ENCODE peak calls at places on chromosomes 4 and X, in nine cellular contexts. C is psoas muscle, K is GM23338, I is Peyer's patch, R is cardiac muscle cell, P is heart left ventricle, S is A673, U is DND-41, D is colonic mucosa. N is an unnamed sample.
A peak's percentile ranks its signal among the peaks of the same experiment; 100 is the strongest.

GRCh38 chr4:188930822-188931221 is 791.6 kb downstream of the TRIML1 start:
- DNase-seq in P (no peak), U (peak; percentile 13), S (peak; percentile 4), I (no peak), C (no peak), D (no peak), K (peak; percentile 63), R (no peak), N (peak; percentile 7)

GRCh38 chrX:14398725-14399124 is 130.6 kb upstream of the GLRA2 start:
- DNase-seq in S (no peak), R (no peak), C (no peak), D (peak; percentile 24), P (no peak), U (no peak), K (no peak), I (no peak), N (no peak)

GRCh38 chr4:152534541-152535231 is 1.2 kb downstream of the FBXW7 start:
- DNase-seq in S (peak; percentile 58), K (peak; percentile 64), U (peak; percentile 63), R (peak; percentile 36), P (peak; percentile 55), I (peak; percentile 72), D (peak; percentile 54), C (peak; percentile 63), N (peak; percentile 63)

GRCh38 chrX:20347486-20347885 is 80.8 kb upstream of the RPS6KA3 start:
- DNase-seq in K (no peak), C (no peak), U (no peak), R (peak; percentile 75), S (no peak), P (no peak), I (no peak), D (no peak), N (no peak)

GRCh38 chr4:142248946-142249345 is 597.2 kb downstream of the INPP4B start:
- DNase-seq in I (no peak), U (no peak), S (no peak), K (no peak), D (no peak), R (peak; percentile 25), C (no peak), P (no peak), N (no peak)

GRCh38 chr4:183600189-183600685 is 58.7 kb downstream of the RWDD4 start:
- DNase-seq in I (no peak), R (peak; percentile 18), P (no peak), U (no peak), K (peak; percentile 75), D (no peak), S (peak; percentile 28), C (no peak), N (peak; percentile 8)

GRCh38 chr4:49032440-49033161 is 46.5 kb downstream of the CWH43 start:
- DNase-seq in S (peak; percentile 58), K (peak; percentile 37), P (no peak), I (no peak), D (peak; percentile 21), C (no peak), R (peak; percentile 0), U (peak; percentile 30), N (no peak)

GRCh38 chrX:130091976-130092522 is 18.2 kb downstream of the ELF4 start:
- DNase-seq in D (peak; percentile 75), U (peak; percentile 93), I (peak; percentile 69), C (peak; percentile 62), R (no peak), P (no peak), S (no peak), K (peak; percentile 30), N (peak; percentile 85)

GRCh38 chr4:73646117-73646516 is 25.9 kb upstream of the RASSF6 start:
- DNase-seq in U (no peak), S (no peak), K (no peak), I (no peak), D (no peak), C (no peak), P (no peak), R (no peak), N (no peak)

GRCh38 chr4:24321151-24321550 is 263.2 kb downstream of the DHX15 start:
- DNase-seq in D (no peak), P (no peak), S (peak; percentile 56), K (no peak), R (peak; percentile 3), C (no peak), U (no peak), I (no peak), N (no peak)

GRCh38 chrX:132834741-132835140 is 123.7 kb downstream of the HS6ST2 start:
- DNase-seq in R (no peak), K (no peak), U (no peak), D (no peak), P (no peak), S (no peak), I (no peak), C (no peak), N (no peak)

GRCh38 chr4:152161676-152162330 is 374.1 kb downstream of the FBXW7 start:
- DNase-seq in R (no peak), C (no peak), S (no peak), I (no peak), D (no peak), K (no peak), U (no peak), P (no peak), N (no peak)

GRCh38 chr4:146095091-146095690 is 80.3 kb upstream of the LSM6 start:
- DNase-seq in S (peak; percentile 68), P (no peak), U (peak; percentile 17), D (peak; percentile 73), I (no peak), R (peak; percentile 79), C (no peak), K (peak; percentile 88), N (peak; percentile 18)

GRCh38 chrX:55014897-55015299 is 14.7 kb downstream of the APEX2 start:
- DNase-seq in I (no peak), S (no peak), C (no peak), D (no peak), K (no peak), R (no peak), P (no peak), U (no peak), N (no peak)

GRCh38 chr4:102169345-102169744 is 175.9 kb downstream of the SLC39A8 start:
- DNase-seq in U (peak; percentile 31), C (no peak), P (no peak), K (peak; percentile 52), D (no peak), I (no peak), S (peak; percentile 55), R (peak; percentile 13), N (no peak)

GRCh38 chrX:12977761-12978204 is 2.9 kb downstream of the TMSB4X start:
- DNase-seq in U (no peak), D (no peak), P (no peak), K (no peak), C (no peak), I (no peak), R (no peak), S (no peak), N (no peak)

GRCh38 chr4:94356444-94356843 is 13.8 kb upstream of the HPGDS start:
- DNase-seq in U (no peak), I (no peak), C (no peak), R (no peak), D (no peak), S (no peak), K (peak; percentile 47), P (no peak), N (no peak)

GRCh38 chrX:56733459-56734046 is 4.5 kb downstream of the NBDY start:
- DNase-seq in K (peak; percentile 73), C (no peak), I (no peak), P (peak; percentile 20), D (peak; percentile 67), S (peak; percentile 75), R (peak; percentile 51), U (peak; percentile 58), N (peak; percentile 55)

GRCh38 chr4:128301979-128302378 is 14.4 kb upstream of the PGRMC2 start:
- DNase-seq in K (no peak), S (no peak), R (no peak), D (no peak), P (no peak), U (no peak), I (no peak), C (no peak), N (no peak)

GRCh38 chr4:128305942-128306341 is 18.3 kb upstream of the PGRMC2 start:
- DNase-seq in I (no peak), D (no peak), U (no peak), S (no peak), K (no peak), C (no peak), R (no peak), P (no peak), N (no peak)

GRCh38 chr4:128302775-128303174 is 15.2 kb upstream of the PGRMC2 start:
- DNase-seq in U (no peak), I (no peak), D (no peak), R (no peak), S (no peak), C (no peak), K (no peak), P (no peak), N (no peak)

GRCh38 chr4:128306992-128307581 is 19.5 kb upstream of the PGRMC2 start:
- DNase-seq in R (no peak), S (no peak), U (peak; percentile 7), K (no peak), P (no peak), I (no peak), D (no peak), C (no peak), N (no peak)

DNA sequence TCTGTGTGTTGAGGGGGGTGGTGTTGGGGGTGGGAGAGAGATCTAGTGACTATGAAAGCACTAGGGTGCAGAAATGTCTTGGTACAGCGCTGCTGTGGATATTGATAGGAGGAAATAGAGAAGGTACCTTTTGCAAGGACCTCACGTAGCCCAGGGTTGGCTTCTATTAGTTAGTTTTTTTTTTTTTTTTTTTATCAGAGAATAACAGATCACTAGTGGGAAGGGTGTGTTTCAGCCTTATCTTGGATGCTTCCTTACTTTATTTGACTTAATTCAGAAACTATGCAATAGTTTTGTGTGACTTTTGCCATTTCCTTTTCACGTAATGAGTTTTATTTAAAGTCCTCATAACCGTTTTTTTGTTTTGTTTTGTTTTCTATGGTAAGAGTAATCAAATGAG is 16.4 kb upstream of the PGRMC2 start:
- DNase-seq in S (no peak), I (no peak), U (no peak), C (no peak), P (no peak), D (no peak), K (no peak), R (no peak), N (no peak)
- H3K27ac ChIP-seq in S (no peak overlapping the region), I (no peak overlapping the region), U (no peak overlapping the region), C (no peak overlapping the region), P (no peak overlapping the region), D (no peak overlapping the region), K (no peak overlapping the region), R (no peak overlapping the region), N (no peak overlapping the region)

GRCh38 chr4:20255251-20255586 is 3.5 kb downstream of the SLIT2 start:
- DNase-seq in D (no peak), C (no peak), P (no peak), U (no peak), R (no peak), S (peak; percentile 41), I (no peak), K (no peak), N (no peak)
- H3K27ac ChIP-seq in D (no peak overlapping the region), C (peak overlapping the region; percentile 27), P (peak overlapping the region; percentile 38), U (no peak overlapping the region), R (peak overlapping the region; percentile 18), S (peak overlapping the region; percentile 69), I (no peak overlapping the region), K (no peak overlapping the region), N (no peak overlapping the region)

GRCh38 chrX:71536285-71536684 is 3.4 kb downstream of the OGT start:
- DNase-seq in S (no peak), K (no peak), C (no peak), R (no peak), D (no peak), P (no peak), I (no peak), U (no peak), N (no peak)
- H3K27ac ChIP-seq in S (no peak overlapping the region), K (no peak overlapping the region), C (peak overlapping the region; percentile 91), R (no peak overlapping the region), D (no peak overlapping the region), P (no peak overlapping the region), I (no peak overlapping the region), U (peak overlapping the region; percentile 50), N (peak overlapping the region; percentile 49)

GRCh38 chr4:109989044-109989443 is 76.4 kb downstream of the EGF start:
- DNase-seq in I (no peak), S (peak; percentile 21), R (peak; percentile 36), K (no peak), P (no peak), U (no peak), C (no peak), D (no peak), N (no peak)
- H3K27ac ChIP-seq in I (no peak overlapping the region), S (peak overlapping the region; percentile 6), R (no peak overlapping the region), K (no peak overlapping the region), P (no peak overlapping the region), U (no peak overlapping the region), C (peak overlapping the region; percentile 25), D (no peak overlapping the region), N (no peak overlapping the region)